ENCODE peak calls at places on chromosomes 6 and 20, in nine cellular contexts. F is transverse colon, I is cardiac muscle cell, M is uterus, Q is GM10248, X is lower leg skin, G is HFFc6, C is PC-3, B is small intestine. S is an unnamed sample.

GRCh38 chr6:160510199-160510598 is 153.9 kb downstream of the LPA start:
- DNase-seq in G (peak), F (no peak), M (no peak), C (peak), B (no peak), Q (no peak), X (no peak), I (peak), S (no peak)

GRCh38 chr6:162442675-162443074 is 284.9 kb downstream of the PRKN start:
- DNase-seq in G (no peak), C (no peak), Q (no peak), F (no peak), X (no peak), B (peak), I (peak), M (no peak), S (no peak)

GRCh38 chr6:60668428-60668827 is 1617.6 kb downstream of the KHDRBS2 start:
- DNase-seq in B (no peak), M (no peak), C (no peak), X (no peak), F (no peak), I (no peak), Q (no peak), G (no peak), S (no peak)

GRCh38 chr6:99603421-99604160 is 3.0 kb upstream of the PRDM13 start:
- DNase-seq in Q (no peak), C (no peak), X (no peak), F (no peak), I (no peak), M (no peak), B (no peak), G (no peak), S (no peak)

GRCh38 chr6:43459535-43459934 is 4.2 kb upstream of the DLK2 start:
- DNase-seq in F (no peak), Q (no peak), B (no peak), G (no peak), I (no peak), C (no peak), X (no peak), M (no peak), S (no peak)

GRCh38 chr20:63979549-63980316 is at the start of gene SAMD10:
- DNase-seq in I (peak), Q (peak), X (no peak), F (peak), C (peak), M (peak), G (no peak), B (peak), S (no peak)

GRCh38 chr6:11085758-11086435 is 7.7 kb upstream of the SMIM13 start:
- DNase-seq in B (no peak), C (no peak), G (peak), X (no peak), M (no peak), I (peak), F (no peak), Q (no peak), S (no peak)

GRCh38 chr6:134379086-134379485 is 61.2 kb upstream of the SGK1 start:
- DNase-seq in I (no peak), X (no peak), B (peak), Q (peak), C (peak), G (no peak), M (no peak), F (peak), S (no peak)

GRCh38 chr6:112626468-112627082 is 279.4 kb downstream of the RFPL4B start:
- DNase-seq in G (peak), X (no peak), F (no peak), Q (no peak), B (no peak), C (peak), M (no peak), I (peak), S (no peak)

GRCh38 chr6:169046021-169046420 is 207.6 kb downstream of the THBS2 start:
- DNase-seq in C (no peak), G (no peak), Q (no peak), B (no peak), X (no peak), M (no peak), F (no peak), I (no peak), S (no peak)

GRCh38 chr6:143579703-143580102 is 68.2 kb upstream of the FUCA2 start:
- DNase-seq in X (peak), M (peak), G (peak), Q (no peak), B (no peak), I (peak), F (no peak), C (peak), S (peak)

GRCh38 chr6:15352884-15353283 is 107.0 kb downstream of the JARID2 start:
- DNase-seq in I (peak), B (no peak), G (no peak), Q (no peak), F (no peak), C (peak), M (no peak), X (no peak), S (no peak)

GRCh38 chr6:112939543-112939942 is 592.4 kb downstream of the RFPL4B start:
- DNase-seq in C (peak), F (no peak), M (no peak), G (no peak), Q (no peak), B (peak), I (peak), X (no peak), S (no peak)

GRCh38 chr20:17620371-17621228 is 50.7 kb downstream of the DSTN start:
- DNase-seq in M (peak), Q (no peak), X (peak), F (peak), B (no peak), G (no peak), C (no peak), I (no peak), S (no peak)

GRCh38 chr20:32580970-32581838 is 3.9 kb downstream of the NOL4L start:
- DNase-seq in F (no peak), Q (no peak), X (no peak), M (no peak), B (no peak), G (no peak), C (no peak), I (no peak), S (no peak)

GRCh38 chr20:22423190-22423832 is 161.1 kb downstream of the FOXA2 start:
- DNase-seq in G (no peak), I (no peak), C (no peak), Q (no peak), M (no peak), B (no peak), X (no peak), F (no peak), S (no peak)

GRCh38 chr6:136640132-136640915 is 90.1 kb upstream of the MAP7 start:
- DNase-seq in X (no peak), F (no peak), G (peak), B (no peak), I (peak), C (no peak), M (no peak), Q (no peak), S (no peak)

GRCh38 chr6:156160788-156161150 is 616.4 kb upstream of the ARID1B start:
- DNase-seq in X (no peak), B (no peak), C (no peak), I (no peak), M (no peak), G (no peak), Q (no peak), F (no peak), S (no peak)

GRCh38 chr6:45920819-45921511 is 94.7 kb downstream of the CLIC5 start:
- DNase-seq in C (peak), M (no peak), X (no peak), I (no peak), G (no peak), Q (peak), B (no peak), F (no peak), S (no peak)

GRCh38 chr6:153947817-153948447 is 91.1 kb upstream of the OPRM1 start:
- DNase-seq in X (no peak), F (no peak), M (no peak), Q (peak), B (peak), I (peak), G (peak), C (peak), S (no peak)

GRCh38 chr20:49724637-49725606 is 11.2 kb upstream of the B4GALT5 start:
- DNase-seq in I (peak), C (peak), F (no peak), B (no peak), Q (no peak), X (no peak), M (peak), G (peak), S (no peak)

GRCh38 chr20:48026981-48027592 is 241.8 kb upstream of the SULF2 start:
- DNase-seq in Q (no peak), I (peak), X (no peak), G (no peak), B (no peak), M (no peak), C (no peak), F (no peak), S (no peak)

GRCh38 chr6:3208096-3208774 is 19.2 kb downstream of the TUBB2B start:
- DNase-seq in I (peak), F (no peak), C (no peak), X (peak), Q (no peak), G (peak), M (no peak), B (no peak), S (peak)

GRCh38 chr6:159101656-159102055 is 56.9 kb upstream of the TAGAP start:
- DNase-seq in M (no peak), F (no peak), B (no peak), I (no peak), C (no peak), G (no peak), X (peak), Q (no peak), S (no peak)

GRCh38 chr6:25556516-25556915 is 95.5 kb upstream of the SCGN start:
- DNase-seq in Q (peak), I (peak), B (peak), G (peak), M (peak), F (peak), X (peak), C (peak), S (peak)

GRCh38 chr6:105646391-105646867 is 243.5 kb upstream of the PREP start:
- DNase-seq in G (no peak), B (peak), M (no peak), C (peak), Q (peak), I (no peak), X (no peak), F (no peak), S (no peak)

GRCh38 chr6:71197267-71197666 is 91.3 kb upstream of the OGFRL1 start:
- DNase-seq in M (no peak), B (no peak), I (no peak), X (no peak), C (peak), Q (no peak), F (no peak), G (peak), S (no peak)

GRCh38 chr6:47391675-47392074 is 82.0 kb upstream of the TNFRSF21 start:
- DNase-seq in B (no peak), F (no peak), M (no peak), I (no peak), X (no peak), G (no peak), Q (no peak), C (no peak), S (no peak)

GRCh38 chr6:126170875-126171489 is 168.9 kb upstream of the CENPW start:
- DNase-seq in M (no peak), B (peak), C (peak), I (peak), X (no peak), F (peak), G (peak), Q (peak), S (no peak)

GRCh38 chr6:11241793-11242201 is 9.3 kb upstream of the NEDD9 start:
- DNase-seq in X (no peak), B (no peak), I (peak), Q (no peak), F (peak), M (peak), G (no peak), C (no peak), S (peak)

GRCh38 chr20:13625241-13625981 is 13.3 kb downstream of the TASP1 start:
- DNase-seq in M (no peak), Q (no peak), I (no peak), B (no peak), F (no peak), C (no peak), X (no peak), G (no peak), S (no peak)

GRCh38 chr20:34724172-34724571 is 20.0 kb downstream of the TP53INP2 start:
- DNase-seq in M (no peak), X (no peak), B (peak), C (no peak), I (no peak), G (no peak), F (no peak), Q (no peak), S (no peak)

GRCh38 chr6:101259446-101259845 is 134.1 kb upstream of the GRIK2 start:
- DNase-seq in Q (no peak), C (peak), G (no peak), M (no peak), X (no peak), B (no peak), I (no peak), F (no peak), S (no peak)

GRCh38 chr6:111199935-111200822 is 112.9 kb downstream of the SLC16A10 start:
- DNase-seq in F (no peak), G (no peak), X (no peak), Q (no peak), M (no peak), B (peak), I (no peak), C (no peak), S (no peak)

GRCh38 chr20:44409132-44409600 is 53.7 kb downstream of the HNF4A start:
- DNase-seq in M (no peak), F (no peak), B (no peak), G (peak), Q (no peak), X (no peak), I (peak), C (peak), S (no peak)

GRCh38 chr6:54717849-54718455 is 128.6 kb upstream of the FAM83B start:
- DNase-seq in G (peak), B (peak), C (peak), Q (peak), I (peak), X (peak), F (peak), M (peak), S (no peak)

GRCh38 chr20:62900052-62900691 is 26.1 kb downstream of the DIDO1 start:
- DNase-seq in X (peak), G (peak), M (peak), I (peak), Q (peak), C (peak), B (peak), F (peak), S (no peak)

GRCh38 chr6:29733057-29733456 is 9.8 kb downstream of the HLA-F start:
- DNase-seq in I (no peak), G (no peak), C (no peak), B (no peak), Q (no peak), M (no peak), F (no peak), X (no peak), S (no peak)

GRCh38 chr6:158763440-158764187 is 55.6 kb downstream of the EZR start:
- DNase-seq in G (no peak), B (no peak), X (no peak), I (no peak), C (no peak), F (no peak), Q (no peak), M (no peak), S (no peak)

S was measured in thoracic aorta.